ENCODE peak calls at places on chromosomes 5 and 9, in four cellular contexts. F is stimulated activated CD4-positive, alpha-beta T cell treated with anti-CD3 and anti-CD28 coated beads, Interleukin-2, amount 100 ng/mL, for 24 hours; N is HTR-8/SVneo; G is hepatic stellate cell. H is an unnamed sample.

GRCh38 chr5:61658592-61659008 is 326.5 kb downstream of the ZSWIM6 start:
- DNase-seq in F (peak; percentile 90), G (peak; percentile 57), N (peak; percentile 76), H (peak; percentile 56)

GRCh38 chr5:137207023-137207760 is 291.9 kb downstream of the SPOCK1 start:
- DNase-seq in N (no peak), G (no peak), F (no peak), H (no peak)

GRCh38 chr5:96868603-96869371 is 7.5 kb upstream of the ERAP2 start:
- DNase-seq in N (peak; percentile 61), F (no peak), G (peak; percentile 34), H (no peak)

GRCh38 chr5:95641803-95642220 is 4.8 kb upstream of the RFESD start:
- DNase-seq in N (no peak), F (no peak), G (no peak), H (no peak)

GRCh38 chr5:146103594-146103993 is 1.8 kb downstream of the PLAC8L1 start:
- DNase-seq in F (no peak), G (no peak), N (no peak), H (no peak)

GRCh38 chr9:70110194-70111041 is 66.8 kb downstream of the MAMDC2 start:
- DNase-seq in F (no peak), G (no peak), N (peak; percentile 6), H (no peak)

GRCh38 chr5:34626036-34626435 is 30.1 kb upstream of the RAI14 start:
- DNase-seq in N (peak; percentile 65), G (peak; percentile 38), F (no peak), H (no peak)

GRCh38 chr5:5347442-5347841 is 75.0 kb upstream of the ICE1 start:
- DNase-seq in N (no peak), F (no peak), G (no peak), H (no peak)

GRCh38 chr9:97438666-97439065 is 26.8 kb downstream of the TDRD7 start:
- DNase-seq in G (no peak), F (no peak), N (no peak), H (no peak)

GRCh38 chr9:111991179-111991578 is 94.6 kb downstream of the UGCG start:
- DNase-seq in G (no peak), N (no peak), F (no peak), H (no peak)

GRCh38 chr9:462611-463010 is 247.9 kb downstream of the DOCK8 start:
- DNase-seq in G (no peak), F (no peak), N (no peak), H (no peak)

GRCh38 chr9:95429948-95430620 is 86.7 kb downstream of the PTCH1 start:
- DNase-seq in F (no peak), N (no peak), G (no peak), H (no peak)

GRCh38 chr5:159094745-159095144 is 5.0 kb downstream of the EBF1 start:
- DNase-seq in F (peak; percentile 59), G (peak; percentile 66), N (no peak), H (no peak)

GRCh38 chr9:134724231-134724911 is 82.8 kb downstream of the COL5A1 start:
- DNase-seq in F (no peak), N (no peak), G (peak; percentile 56), H (no peak)

GRCh38 chr9:91412895-91413294 is 10.7 kb downstream of the NFIL3 start:
- DNase-seq in N (no peak), G (no peak), F (no peak), H (no peak)

GRCh38 chr5:56094579-56095361 is 100.0 kb upstream of the IL6ST start:
- DNase-seq in N (no peak), G (no peak), F (peak; percentile 80), H (no peak)

GRCh38 chr9:115300896-115301295 is 182.9 kb upstream of the TNC start:
- DNase-seq in N (no peak), G (no peak), F (no peak), H (no peak)

GRCh38 chr5:77867194-77867691 is 91.1 kb upstream of the TBCA start:
- DNase-seq in N (no peak), F (no peak), G (no peak), H (no peak)

GRCh38 chr9:110440161-110440560 is 102.5 kb upstream of the TXNDC8 start:
- DNase-seq in F (no peak), N (no peak), G (peak; percentile 41), H (no peak)

GRCh38 chr5:176575488-176576422 is 26.6 kb downstream of the CDHR2 start:
- DNase-seq in G (no peak), F (no peak), N (no peak), H (no peak)

GRCh38 chr5:32814620-32815019 is 103.5 kb downstream of the NPR3 start:
- DNase-seq in N (no peak), F (no peak), G (no peak), H (no peak)

GRCh38 chr9:134655591-134656333 is 14.2 kb downstream of the COL5A1 start:
- DNase-seq in G (no peak), N (no peak), F (no peak), H (no peak)

GRCh38 chr5:74555991-74556390 is 84.5 kb downstream of the ENC1 start:
- DNase-seq in N (no peak), G (no peak), F (no peak), H (no peak)

GRCh38 chr9:89756891-89757537 is 152.2 kb downstream of the GADD45G start:
- DNase-seq in F (no peak), N (no peak), G (no peak), H (no peak)

GRCh38 chr5:176823076-176823481 is 12.7 kb downstream of the UNC5A start:
- DNase-seq in G (no peak), N (no peak), F (no peak), H (no peak)

GRCh38 chr5:98839469-98840383 is 66.3 kb downstream of the RGMB start:
- DNase-seq in N (no peak), G (peak; percentile 6), F (peak; percentile 15), H (no peak)

GRCh38 chr5:64269164-64269563 is 103.5 kb downstream of the RNF180 start:
- DNase-seq in N (no peak), G (no peak), F (no peak), H (no peak)

GRCh38 chr9:124272118-124272517 is 14.4 kb downstream of the NEK6 start:
- DNase-seq in G (no peak), F (no peak), N (no peak), H (no peak)

GRCh38 chr5:10913846-10914245 is 152.8 kb upstream of the DAP start:
- DNase-seq in G (peak; percentile 64), N (peak; percentile 80), F (no peak), H (no peak)

GRCh38 chr9:76526026-76526425 is 67.0 kb downstream of the GCNT1 start:
- DNase-seq in G (no peak), F (no peak), N (no peak), H (no peak)

GRCh38 chr5:131457193-131457592 is 177.8 kb downstream of the RAPGEF6 start:
- DNase-seq in G (no peak), N (no peak), F (no peak), H (no peak)

GRCh38 chr5:15105799-15106393 is 234.3 kb upstream of the ANKH start:
- DNase-seq in G (peak; percentile 55), F (peak; percentile 32), N (peak; percentile 66), H (no peak)

GRCh38 chr5:38780950-38781349 is 64.9 kb upstream of the OSMR start:
- DNase-seq in G (no peak), N (no peak), F (no peak), H (no peak)

GRCh38 chr5:124154714-124155113 is 591.7 kb downstream of the ZNF608 start:
- DNase-seq in N (no peak), G (no peak), F (no peak), H (no peak)